ENCODE peak calls at places on chromosomes 16 and 17, in five cellular contexts. V, M, P, H and W are unnamed samples.

GRCh38 chr16:56365552-56365951 is 59.8 kb downstream of the AMFR start:
- DNase-seq in V (no peak), M (no peak), P (no peak), H (no peak), W (no peak)

GRCh38 chr16:87417511-87417910 is 25.4 kb downstream of the MAP1LC3B start:
- DNase-seq in V (no peak), M (no peak), P (no peak), H (no peak), W (no peak)

GRCh38 chr17:17214646-17215436 is 8.7 kb upstream of the PLD6 start:
- DNase-seq in V (no peak), M (no peak), P (no peak), H (no peak), W (no peak)

GRCh38 chr16:83744521-83744981 is 63.2 kb upstream of the HSBP1 start:
- DNase-seq in V (no peak), M (no peak), P (no peak), H (no peak), W (no peak)

GRCh38 chr16:117381-118365 is 20.8 kb downstream of the NPRL3 start:
- DNase-seq in V (peak; percentile 74), M (peak; percentile 94), P (peak; percentile 59), H (peak; percentile 48), W (peak; percentile 48)

GRCh38 chr16:1494129-1494640 is 1.0 kb downstream of the TELO2 start:
- DNase-seq in V (peak; percentile 69), M (no peak), P (peak; percentile 63), H (peak; percentile 27), W (peak; percentile 77)

GRCh38 chr17:8124350-8125195 is 667 bp upstream of the HES7 start:
- DNase-seq in V (no peak), M (peak; percentile 55), P (peak; percentile 26), H (no peak), W (peak; percentile 29)

GRCh38 chr16:30698816-30699614 is at the start of gene SRCAP:
- DNase-seq in V (peak; percentile 86), M (peak; percentile 89), P (peak; percentile 96), H (peak; percentile 83), W (peak; percentile 88)

GRCh38 chr17:65047939-65048338 is 8.6 kb downstream of the GNA13 start:
- DNase-seq in V (no peak), M (no peak), P (no peak), H (no peak), W (no peak)

GRCh38 chr17:77542551-77543490 is 402.1 kb downstream of the SEC14L1 start:
- DNase-seq in V (peak; percentile 91), M (peak; percentile 79), P (peak; percentile 82), H (peak; percentile 60), W (peak; percentile 71)

GRCh38 chr17:42530952-42531454 is 5.0 kb upstream of the NAGLU start:
- DNase-seq in V (no peak), M (no peak), P (no peak), H (peak; percentile 99), W (no peak)

GRCh38 chr16:72241930-72242329 is 70.0 kb upstream of the PMFBP1 start:
- DNase-seq in V (peak; percentile 35), M (no peak), P (peak; percentile 22), H (peak; percentile 52), W (peak; percentile 66)

GRCh38 chr16:28319476-28320022 is 27.2 kb downstream of the SBK1 start:
- DNase-seq in V (no peak), M (no peak), P (no peak), H (no peak), W (no peak)

GRCh38 chr17:78148286-78149016 is 2.3 kb downstream of the C17orf99 start:
- DNase-seq in V (no peak), M (no peak), P (no peak), H (peak; percentile 53), W (no peak)

GRCh38 chr17:34252138-34252889 is 2.8 kb upstream of the CCL2 start:
- DNase-seq in V (peak; percentile 62), M (no peak), P (peak; percentile 46), H (no peak), W (peak; percentile 98)

GRCh38 chr16:48318630-48319029 is 66.6 kb downstream of the SIAH1 start:
- DNase-seq in V (no peak), M (no peak), P (no peak), H (no peak), W (peak; percentile 86)

GRCh38 chr17:33015716-33016346 is 24.2 kb downstream of the SPACA3 start:
- DNase-seq in V (no peak), M (peak; percentile 26), P (no peak), H (no peak), W (no peak)

GRCh38 chr17:44533533-44534246 is 23.6 kb upstream of the FZD2 start:
- DNase-seq in V (peak; percentile 99), M (peak; percentile 97), P (peak; percentile 92), H (peak; percentile 81), W (peak; percentile 75)

GRCh38 chr17:17114592-17115225 is 72.5 kb downstream of the MPRIP start:
- DNase-seq in V (no peak), M (no peak), P (no peak), H (no peak), W (no peak)

GRCh38 chr17:50259484-50260324 is 14.6 kb upstream of the TMEM92 start:
- DNase-seq in V (no peak), M (no peak), P (no peak), H (no peak), W (no peak)

GRCh38 chr17:29567362-29568330 is 809 bp upstream of the ABHD15 start:
- DNase-seq in V (peak; percentile 90), M (peak; percentile 84), P (peak; percentile 85), H (peak; percentile 47), W (peak; percentile 46)
- TF ChIP-seq JUN in V (no peak), M (no peak), P (no peak), H (no peak), W (no peak)

DNA sequence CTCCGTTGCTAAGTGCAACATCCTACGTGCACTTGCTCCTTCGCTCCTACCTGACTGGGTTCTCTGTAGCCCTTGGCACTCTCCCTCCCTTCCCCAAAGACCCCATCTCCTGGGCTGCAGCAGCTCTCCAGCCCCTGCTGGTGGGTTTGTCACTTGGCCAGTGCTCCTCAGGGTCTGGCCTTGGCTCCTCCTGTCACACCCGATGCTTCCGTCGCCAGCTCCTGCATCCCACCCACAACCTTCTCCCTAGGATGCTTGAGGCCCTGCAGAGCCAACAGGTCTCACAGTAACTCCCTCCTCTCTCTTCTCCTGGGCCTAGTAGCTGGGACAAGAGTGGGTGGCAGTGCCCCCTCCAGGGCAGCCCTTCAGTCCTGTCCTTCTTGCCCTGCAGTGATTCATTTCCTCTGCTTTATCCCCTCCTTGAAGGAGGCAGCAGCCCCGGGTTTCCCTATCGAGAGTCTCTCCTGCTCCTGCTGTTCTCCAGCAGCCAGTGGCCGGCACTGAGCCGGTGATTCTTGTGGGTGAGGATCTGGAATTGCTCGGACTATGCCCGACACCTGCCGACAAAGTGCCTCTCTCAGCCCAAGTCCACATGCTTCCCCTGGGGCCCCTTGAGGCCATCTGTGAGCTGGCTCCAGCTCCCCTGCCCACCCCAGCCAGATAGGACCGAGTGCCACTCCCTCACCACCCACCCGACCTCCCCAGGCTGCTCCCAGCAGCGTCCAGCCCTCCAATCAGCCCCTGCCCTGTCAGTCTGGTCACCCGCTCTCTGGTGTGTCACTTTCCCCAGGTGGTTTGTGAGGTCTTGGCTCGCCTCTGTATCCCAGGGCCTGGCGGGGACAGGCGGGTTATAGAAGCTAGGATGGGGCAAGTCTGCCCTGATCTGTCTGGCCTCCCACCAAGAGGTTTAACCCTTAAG is 3.8 kb downstream of the LITAFD start:
- DNase-seq in V (no peak), M (no peak), P (no peak), H (peak; percentile 46), W (peak; percentile 48)
- H3K4me2 ChIP-seq in V (no peak overlapping the region), M (no peak overlapping the region), P (no peak overlapping the region), H (peak overlapping the region; percentile 93), W (no peak overlapping the region)

DNA sequence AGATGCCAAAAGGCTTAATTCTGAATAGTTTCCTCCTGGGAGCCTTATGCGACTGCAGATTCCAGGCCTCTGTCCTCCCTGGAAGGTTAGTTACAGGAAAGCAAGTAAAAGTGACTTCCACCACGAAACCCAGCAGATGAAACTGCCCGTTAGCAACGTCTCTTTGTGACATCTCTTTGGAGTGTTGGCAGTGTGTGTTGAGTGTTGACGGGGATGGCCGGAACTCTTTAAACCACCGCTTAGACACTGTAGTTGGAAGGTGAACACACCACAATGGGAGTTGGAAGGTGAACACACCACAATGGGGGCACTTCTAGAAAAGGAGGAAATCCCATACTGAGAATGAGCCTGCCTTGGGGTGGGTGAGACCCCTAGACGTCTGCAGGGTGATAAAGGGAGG is 858 bp downstream of the SKAP1 start:
- DNase-seq in V (no peak), M (no peak), P (no peak), H (no peak), W (no peak)
- TF ChIP-seq POLR2A in V (no peak), M (no peak), P (no peak), H (no peak), W (no peak)

GRCh38 chr17:72510454-72511016 is 389.7 kb downstream of the SOX9 start:
- DNase-seq in V (no peak), M (no peak), P (no peak), H (no peak), W (no peak)
- TF ChIP-seq JUN in V (no peak), M (no peak), P (no peak), H (no peak), W (no peak)

GRCh38 chr17:1716912-1717695 is 6.9 kb upstream of the TLCD2 start:
- DNase-seq in V (peak; percentile 100), M (peak; percentile 93), P (peak; percentile 97), H (peak; percentile 99), W (peak; percentile 99)

GRCh38 chr17:1714980-1715802 is 5.0 kb upstream of the TLCD2 start:
- DNase-seq in V (peak; percentile 91), M (peak; percentile 67), P (peak; percentile 93), H (peak; percentile 84), W (peak; percentile 83)

GRCh38 chr17:1714488-1714979 is 4.4 kb upstream of the TLCD2 start:
- DNase-seq in V (peak; percentile 95), M (peak; percentile 92), P (peak; percentile 94), H (peak; percentile 97), W (peak; percentile 96)

GRCh38 chr17:1715803-1716075 is 5.6 kb upstream of the TLCD2 start:
- DNase-seq in V (no peak), M (no peak), P (no peak), H (no peak), W (no peak)

GRCh38 chr17:1716076-1716911 is 6.1 kb upstream of the TLCD2 start:
- DNase-seq in V (peak; percentile 100), M (peak; percentile 99), P (peak; percentile 99), H (peak; percentile 99), W (peak; percentile 100)
- H3K4me2 ChIP-seq in V (peak overlapping the region; percentile 99), M (peak overlapping the region; percentile 97), P (peak overlapping the region; percentile 85), H (peak overlapping the region; percentile 94), W (peak overlapping the region; percentile 68)

GRCh38 chr17:40322417-40323315 is 13.7 kb downstream of the RARA start:
- DNase-seq in V (peak; percentile 94), M (no peak), P (peak; percentile 72), H (peak; percentile 55), W (peak; percentile 91)
- TF ChIP-seq POLR2A in V (no peak), M (no peak), P (peak; percentile 30), H (no peak), W (no peak)

DNA sequence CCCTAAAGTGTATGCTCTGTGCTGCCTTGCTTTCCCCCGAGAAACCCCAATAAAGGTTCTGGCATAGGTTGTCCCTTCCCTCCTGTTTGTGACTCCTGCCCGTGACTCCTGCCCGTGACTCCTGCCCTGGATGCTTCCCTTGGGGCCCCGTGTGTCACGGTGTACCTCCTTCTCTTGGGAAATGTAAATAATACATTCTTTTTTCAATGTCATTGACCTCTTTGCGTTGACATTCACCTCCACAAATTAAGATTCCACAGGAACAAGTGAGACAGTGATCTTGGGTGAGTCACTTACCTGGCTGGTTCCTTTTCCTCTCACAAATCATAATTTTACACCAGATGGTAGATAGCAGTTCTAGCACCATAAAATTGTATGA is 634 bp downstream of the CCL15 start:
- DNase-seq in V (no peak), M (no peak), P (no peak), H (peak; percentile 78), W (no peak)
- TF ChIP-seq JUN in V (no peak), M (no peak), P (no peak), H (no peak), W (no peak)

GRCh38 chr17:81891303-81891552 is 158 bp downstream of the ALYREF start:
- DNase-seq in V (no peak), M (no peak), P (no peak), H (no peak), W (no peak)
- H3K4me2 ChIP-seq in V (peak overlapping the region; percentile 99), M (no peak overlapping the region), P (peak overlapping the region; percentile 91), H (peak overlapping the region; percentile 69), W (no peak overlapping the region)